ENCODE peak calls at places on chromosomes 16 and 17, in four cellular contexts. Y is AG10803; R is right lobe of liver; L is CD8-positive, alpha-beta T cell. O is an unnamed sample.

GRCh38 chr17:58779446-58779845 is 23.8 kb downstream of the PPM1E start:
- DNase-seq in L (no peak), Y (no peak), R (no peak), O (no peak)

GRCh38 chr17:42403150-42403549 is 14.9 kb upstream of the STAT3 start:
- DNase-seq in Y (no peak), L (peak), R (no peak), O (peak)

GRCh38 chr17:17712268-17712924 is 31.1 kb downstream of the RAI1 start:
- DNase-seq in R (no peak), Y (peak), L (no peak), O (peak)

GRCh38 chr17:16652847-16653366 is 743 bp downstream of the ZNF624 start:
- DNase-seq in R (no peak), Y (no peak), L (no peak), O (no peak)

GRCh38 chr17:51435171-51435552 is 174.8 kb downstream of the UTP18 start:
- DNase-seq in L (no peak), Y (no peak), R (peak), O (no peak)

GRCh38 chr16:28211758-28212531 is at the start of gene XPO6:
- DNase-seq in L (peak), R (peak), Y (peak), O (peak)

GRCh38 chr17:12041316-12041715 is 20.6 kb downstream of the MAP2K4 start:
- DNase-seq in R (no peak), Y (peak), L (no peak), O (no peak)

GRCh38 chr16:26453215-26453614 is 613.5 kb upstream of the C16orf82 start:
- DNase-seq in R (no peak), L (no peak), Y (no peak), O (peak)

GRCh38 chr17:57211543-57211942 is 44.8 kb upstream of the MSI2 start:
- DNase-seq in L (no peak), Y (no peak), R (no peak), O (no peak)

GRCh38 chr16:4561565-4561964 is 5.4 kb downstream of the C16orf96 start:
- DNase-seq in L (no peak), R (no peak), Y (no peak), O (no peak)

GRCh38 chr17:58329035-58329807 is 626 bp upstream of the TSPOAP1 start:
- DNase-seq in Y (no peak), R (peak), L (peak), O (peak)

GRCh38 chr17:66900126-66901010 is 64.1 kb upstream of the CACNG4 start:
- DNase-seq in Y (no peak), L (no peak), R (no peak), O (no peak)

GRCh38 chr16:88405325-88406060 is 22.7 kb downstream of the ZNF469 start:
- DNase-seq in Y (peak), L (no peak), R (no peak), O (no peak)

GRCh38 chr16:19086322-19087199 is 19.1 kb downstream of the COQ7 start:
- DNase-seq in L (peak), R (peak), Y (peak), O (peak)
- H3K4me3 ChIP-seq in L (peak), R (peak), Y (peak), O (peak)

GRCh38 chr17:35764123-35764991 is 3.7 kb downstream of the C17orf50 start:
- DNase-seq in Y (peak), R (peak), L (peak), O (peak)
- TF ChIP-seq CTCF in Y (peak), R (peak), L (peak), O (peak)

GRCh38 chr17:2800367-2800766 is 4.1 kb downstream of the RAP1GAP2 start:
- DNase-seq in Y (no peak), L (no peak), R (no peak), O (no peak)

GRCh38 chr17:2804912-2805311 is 8.7 kb downstream of the RAP1GAP2 start:
- DNase-seq in R (no peak), L (no peak), Y (no peak), O (no peak)

GRCh38 chr17:2799653-2800052 is 3.4 kb downstream of the RAP1GAP2 start:
- DNase-seq in L (no peak), Y (no peak), R (no peak), O (no peak)

GRCh38 chr17:2803971-2804370 is 7.7 kb downstream of the RAP1GAP2 start:
- DNase-seq in R (no peak), Y (no peak), L (no peak), O (no peak)

DNA sequence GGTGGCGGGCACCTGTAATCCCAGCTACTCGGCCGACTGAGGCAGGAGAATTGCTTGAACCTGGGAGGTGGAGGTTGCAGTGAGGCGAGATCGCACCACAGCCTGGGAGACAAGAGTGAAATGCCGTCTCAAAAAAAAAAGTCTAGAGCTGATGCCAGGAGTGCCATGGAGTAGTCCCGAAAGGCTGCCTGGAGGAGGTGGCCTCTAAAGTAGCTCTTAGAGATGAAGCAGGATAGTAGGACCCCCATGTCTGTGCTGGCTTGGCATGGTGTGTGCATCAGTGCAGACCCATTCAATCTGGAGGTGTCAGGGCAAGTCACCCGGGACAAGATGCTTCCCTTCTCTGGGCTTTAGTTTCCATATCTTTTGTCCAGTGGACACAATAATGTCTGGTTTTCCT is 6.3 kb downstream of the RAP1GAP2 start:
- DNase-seq in L (no peak), Y (no peak), R (no peak), O (no peak)
- H3K4me3 ChIP-seq in L (no peak), Y (no peak), R (no peak), O (no peak)

GRCh38 chr17:1529863-1530262 is 13.5 kb upstream of the INPP5K start:
- DNase-seq in Y (peak), R (no peak), L (no peak), O (no peak)

GRCh38 chr17:1535737-1536136 is 19.3 kb upstream of the INPP5K start:
- DNase-seq in L (no peak), Y (no peak), R (no peak), O (no peak)

GRCh38 chr17:1533649-1534325 is 17.4 kb upstream of the INPP5K start:
- DNase-seq in Y (no peak), R (no peak), L (no peak), O (no peak)

GRCh38 chr17:1532836-1533602 is 16.6 kb upstream of the INPP5K start:
- DNase-seq in Y (no peak), L (peak), R (no peak), O (peak)
- TF ChIP-seq CTCF in Y (peak), L (peak), R (no peak), O (peak)

GRCh38 chr17:15261818-15262290 is 3.3 kb downstream of the PMP22 start:
- DNase-seq in Y (peak), L (no peak), R (no peak), O (no peak)

GRCh38 chr17:15262291-15263205 is 2.6 kb downstream of the PMP22 start:
- DNase-seq in R (peak), L (no peak), Y (peak), O (no peak)

GRCh38 chr17:15258113-15258512 is 7.0 kb downstream of the PMP22 start:
- DNase-seq in Y (no peak), L (no peak), R (no peak), O (no peak)

GRCh38 chr17:15261063-15261817 is 3.9 kb downstream of the PMP22 start:
- DNase-seq in Y (peak), R (no peak), L (no peak), O (no peak)

GRCh38 chr17:15260376-15261062 is 4.6 kb downstream of the PMP22 start:
- DNase-seq in Y (peak), R (peak), L (peak), O (peak)
- H3K4me3 ChIP-seq in Y (peak), R (peak), L (peak), O (no peak)

GRCh38 chr17:38582069-38582468 is 23.7 kb downstream of the SRCIN1 start:
- DNase-seq in R (no peak), Y (no peak), L (no peak), O (no peak)

GRCh38 chr17:38578641-38579480 is 26.9 kb downstream of the SRCIN1 start:
- DNase-seq in L (no peak), R (no peak), Y (no peak), O (no peak)

GRCh38 chr17:38578229-38578628 is 27.5 kb downstream of the SRCIN1 start:
- DNase-seq in Y (no peak), L (no peak), R (no peak), O (no peak)

GRCh38 chr17:38577645-38578173 is 28.0 kb downstream of the SRCIN1 start:
- DNase-seq in R (no peak), Y (no peak), L (no peak), O (no peak)

DNA sequence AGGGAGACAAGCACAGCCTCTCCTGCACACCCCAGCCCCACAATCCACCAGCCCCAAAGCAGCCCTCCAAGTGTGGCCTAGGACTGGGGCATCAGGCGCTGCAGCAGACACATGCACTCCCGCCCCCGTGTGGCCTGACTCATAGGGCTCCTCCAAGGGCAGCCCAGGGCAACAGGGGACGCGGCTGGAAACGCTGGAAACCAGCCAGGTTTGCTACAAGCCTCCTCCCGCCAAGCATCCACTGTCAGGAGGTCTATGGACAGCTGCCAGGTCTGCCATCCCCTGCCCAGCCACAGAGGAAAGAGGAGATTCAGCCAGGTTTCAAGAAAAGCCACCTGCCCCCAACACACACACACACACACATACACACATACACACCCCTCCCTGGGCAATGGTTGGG is 25.8 kb downstream of the SRCIN1 start:
- DNase-seq in L (no peak), Y (no peak), R (no peak), O (no peak)
- TF ChIP-seq CTCF in L (no peak), Y (peak), R (no peak), O (peak)

DNA sequence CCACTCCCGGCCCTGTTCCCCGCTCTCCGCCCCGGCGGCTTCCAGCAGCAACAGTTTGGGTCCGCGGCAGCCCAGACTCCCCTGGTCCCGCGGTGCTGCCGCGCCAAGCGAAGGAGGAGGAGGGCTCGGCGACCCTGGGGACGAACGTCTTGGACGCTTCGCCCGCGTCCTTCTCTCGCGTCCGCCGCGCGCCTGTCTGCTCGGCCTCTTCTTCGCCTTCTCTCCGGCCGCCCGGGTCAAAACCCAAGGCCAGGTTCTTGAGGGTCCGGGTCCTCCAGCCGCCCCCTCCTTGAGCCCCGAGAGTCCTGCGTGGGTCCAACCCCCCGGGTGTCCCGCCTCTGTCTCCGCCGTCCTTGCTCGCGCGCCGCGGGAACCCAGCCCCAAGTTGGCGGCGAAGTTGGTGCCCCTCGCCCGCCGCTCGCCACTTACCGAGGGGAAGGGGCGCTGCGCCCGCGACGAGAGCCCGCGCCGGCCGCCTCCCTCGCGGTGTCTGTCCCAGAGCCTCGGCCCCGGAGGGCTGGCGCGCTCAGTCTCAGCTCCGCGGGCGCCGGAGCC is 1.4 kb upstream of the GRIN2C start:
- DNase-seq in L (no peak), Y (no peak), R (no peak), O (no peak)
- H3K4me3 ChIP-seq in L (peak), Y (no peak), R (no peak), O (no peak)

DNA sequence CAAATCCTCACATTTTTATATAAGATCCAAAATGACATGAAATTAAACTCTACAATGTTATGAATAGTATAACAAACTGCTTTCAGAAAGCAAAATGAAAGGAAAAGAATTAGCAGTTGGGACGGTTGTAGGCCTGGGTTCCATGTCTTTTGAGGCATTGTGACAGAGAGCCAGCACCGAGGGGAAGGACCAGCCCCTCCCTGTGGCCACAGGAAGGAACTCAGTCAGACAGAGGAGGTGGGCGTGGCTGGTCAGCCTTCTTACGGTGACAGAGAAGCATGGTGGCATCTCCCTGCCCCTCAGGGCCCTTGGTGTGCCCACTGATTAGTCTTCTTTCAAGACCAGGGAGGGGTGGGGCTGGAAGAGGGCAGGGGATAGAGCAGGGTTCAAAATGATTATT is 5.7 kb downstream of the ZNF319 start:
- DNase-seq in Y (peak), R (peak), L (peak), O (peak)
- TF ChIP-seq CTCF in Y (peak), R (peak), L (no peak), O (peak)

DNA sequence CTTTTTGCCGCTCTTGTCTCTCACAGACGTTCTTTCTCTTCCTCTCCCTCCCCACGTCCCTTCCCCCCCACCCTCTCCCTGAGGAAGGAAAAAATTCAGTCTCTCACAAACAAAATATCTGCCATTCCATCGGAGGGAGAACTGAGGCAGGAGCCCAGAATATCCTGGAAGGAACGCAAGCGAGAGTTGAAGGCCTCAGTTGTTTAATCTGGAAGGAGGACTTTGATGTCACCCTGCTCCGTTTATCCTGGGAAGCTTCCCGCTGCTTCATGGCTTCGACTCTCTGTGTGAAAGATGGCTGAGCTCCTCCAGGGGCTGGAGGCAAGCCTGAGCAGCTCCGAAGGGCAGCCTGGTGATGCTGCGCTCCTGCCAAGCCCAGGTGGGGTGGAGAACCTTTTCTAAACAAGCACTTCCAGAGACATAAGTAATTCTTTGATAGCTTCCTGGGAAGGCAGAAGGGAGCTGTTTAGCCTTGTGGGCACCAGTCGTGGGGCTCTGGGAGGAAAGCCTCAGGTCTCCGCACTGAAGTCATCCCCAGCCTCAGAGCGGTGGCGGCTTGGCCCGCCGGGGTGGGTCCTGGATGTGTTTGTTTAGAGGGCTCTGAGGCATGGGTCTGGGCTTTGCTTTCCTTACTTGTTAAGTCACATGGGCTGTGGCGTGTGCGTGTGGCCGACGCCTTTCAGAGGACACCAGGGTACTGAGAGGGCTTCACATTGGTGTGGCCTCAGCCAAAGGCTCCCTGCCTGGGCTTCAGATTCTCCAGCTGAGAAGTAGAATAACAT is 7.9 kb downstream of the NKD1 start:
- DNase-seq in R (no peak), L (no peak), Y (no peak), O (no peak)
- H3K4me3 ChIP-seq in R (no peak), L (no peak), Y (no peak), O (no peak)